ENCODE peak calls at places on chromosomes 1 and 21, in six cellular contexts. One of them, this sample, is unnamed.

GRCh38 chr1:209335090-209335692 is 248.3 kb upstream of the CAMK1G start:
- DNase-seq in tibial nerve: no peak
- DNase-seq in HFF-Myc: no peak
- DNase-seq in GM20000: peak
- DNase-seq in AG10803: peak
- DNase-seq in sigmoid colon: no peak
- DNase-seq in this sample: no peak

GRCh38 chr1:117584181-117584580 is 21.7 kb upstream of the TENT5C start:
- DNase-seq in tibial nerve: no peak
- DNase-seq in HFF-Myc: no peak
- DNase-seq in GM20000: no peak
- DNase-seq in AG10803: no peak
- DNase-seq in sigmoid colon: no peak
- DNase-seq in this sample: no peak

GRCh38 chr21:46117586-46118304 is 19.8 kb downstream of the COL6A2 start:
- DNase-seq in tibial nerve: peak
- DNase-seq in HFF-Myc: no peak
- DNase-seq in GM20000: no peak
- DNase-seq in AG10803: no peak
- DNase-seq in sigmoid colon: peak
- DNase-seq in this sample: peak

GRCh38 chr1:44044071-44044801 is 13.0 kb upstream of the SLC6A9 start:
- DNase-seq in tibial nerve: no peak
- DNase-seq in HFF-Myc: no peak
- DNase-seq in GM20000: no peak
- DNase-seq in AG10803: no peak
- DNase-seq in sigmoid colon: no peak
- DNase-seq in this sample: no peak

GRCh38 chr1:23483327-23484252 is at the start of gene ASAP3:
- DNase-seq in tibial nerve: peak
- DNase-seq in HFF-Myc: no peak
- DNase-seq in GM20000: no peak
- DNase-seq in AG10803: peak
- DNase-seq in sigmoid colon: peak
- DNase-seq in this sample: no peak

GRCh38 chr1:205849619-205850355 is at the start of gene PM20D1:
- DNase-seq in tibial nerve: peak
- DNase-seq in HFF-Myc: peak
- DNase-seq in GM20000: peak
- DNase-seq in AG10803: peak
- DNase-seq in sigmoid colon: peak
- DNase-seq in this sample: peak

GRCh38 chr1:82838066-82838465 is 1037.3 kb downstream of the ADGRL2 start:
- DNase-seq in tibial nerve: no peak
- DNase-seq in HFF-Myc: peak
- DNase-seq in GM20000: no peak
- DNase-seq in AG10803: peak
- DNase-seq in sigmoid colon: no peak
- DNase-seq in this sample: no peak

GRCh38 chr21:21385404-21385803 is 387.2 kb downstream of the NCAM2 start:
- DNase-seq in tibial nerve: no peak
- DNase-seq in HFF-Myc: no peak
- DNase-seq in GM20000: no peak
- DNase-seq in AG10803: no peak
- DNase-seq in sigmoid colon: no peak
- DNase-seq in this sample: no peak

GRCh38 chr1:31549807-31550620 is 26.3 kb upstream of the TINAGL1 start:
- DNase-seq in tibial nerve: no peak
- DNase-seq in HFF-Myc: no peak
- DNase-seq in GM20000: peak
- DNase-seq in AG10803: peak
- DNase-seq in sigmoid colon: no peak
- DNase-seq in this sample: no peak

GRCh38 chr21:45580181-45580575 is 37.9 kb upstream of the SLC19A1 start:
- DNase-seq in tibial nerve: no peak
- DNase-seq in HFF-Myc: no peak
- DNase-seq in GM20000: no peak
- DNase-seq in AG10803: no peak
- DNase-seq in sigmoid colon: no peak
- DNase-seq in this sample: no peak

GRCh38 chr1:154186852-154187501 is 4.9 kb downstream of the TPM3 start:
- DNase-seq in tibial nerve: no peak
- DNase-seq in HFF-Myc: no peak
- DNase-seq in GM20000: no peak
- DNase-seq in AG10803: no peak
- DNase-seq in sigmoid colon: no peak
- DNase-seq in this sample: no peak

GRCh38 chr1:201406831-201407406 is 7.8 kb upstream of the LAD1 start:
- DNase-seq in tibial nerve: no peak
- DNase-seq in HFF-Myc: no peak
- DNase-seq in GM20000: no peak
- DNase-seq in AG10803: no peak
- DNase-seq in sigmoid colon: no peak
- DNase-seq in this sample: no peak

GRCh38 chr1:182596934-182597333 is 7.3 kb downstream of the RGS16 start:
- DNase-seq in tibial nerve: no peak
- DNase-seq in HFF-Myc: no peak
- DNase-seq in GM20000: no peak
- DNase-seq in AG10803: no peak
- DNase-seq in sigmoid colon: no peak
- DNase-seq in this sample: no peak

GRCh38 chr21:46368533-46369285 is 44.8 kb downstream of the PCNT start:
- DNase-seq in tibial nerve: no peak
- DNase-seq in HFF-Myc: no peak
- DNase-seq in GM20000: peak
- DNase-seq in AG10803: no peak
- DNase-seq in sigmoid colon: no peak
- DNase-seq in this sample: no peak

GRCh38 chr1:187714501-187714900 is 885.8 kb downstream of the PLA2G4A start:
- DNase-seq in tibial nerve: no peak
- DNase-seq in HFF-Myc: no peak
- DNase-seq in GM20000: no peak
- DNase-seq in AG10803: no peak
- DNase-seq in sigmoid colon: no peak
- DNase-seq in this sample: no peak

GRCh38 chr21:36188081-36188681 is 31.6 kb downstream of the DOP1B start:
- DNase-seq in tibial nerve: no peak
- DNase-seq in HFF-Myc: no peak
- DNase-seq in GM20000: no peak
- DNase-seq in AG10803: no peak
- DNase-seq in sigmoid colon: no peak
- DNase-seq in this sample: no peak

GRCh38 chr1:31587720-31588423 is 11.6 kb downstream of the TINAGL1 start:
- DNase-seq in tibial nerve: no peak
- DNase-seq in HFF-Myc: no peak
- DNase-seq in GM20000: peak
- DNase-seq in AG10803: no peak
- DNase-seq in sigmoid colon: peak
- DNase-seq in this sample: peak

GRCh38 chr1:2314297-2314802 is 77.0 kb downstream of the MORN1 start:
- DNase-seq in tibial nerve: peak
- DNase-seq in HFF-Myc: no peak
- DNase-seq in GM20000: no peak
- DNase-seq in AG10803: peak
- DNase-seq in sigmoid colon: peak
- DNase-seq in this sample: no peak

GRCh38 chr1:245516178-245516829 is 361.5 kb downstream of the KIF26B start:
- DNase-seq in tibial nerve: no peak
- DNase-seq in HFF-Myc: no peak
- DNase-seq in GM20000: no peak
- DNase-seq in AG10803: peak
- DNase-seq in sigmoid colon: no peak
- DNase-seq in this sample: no peak

DNA sequence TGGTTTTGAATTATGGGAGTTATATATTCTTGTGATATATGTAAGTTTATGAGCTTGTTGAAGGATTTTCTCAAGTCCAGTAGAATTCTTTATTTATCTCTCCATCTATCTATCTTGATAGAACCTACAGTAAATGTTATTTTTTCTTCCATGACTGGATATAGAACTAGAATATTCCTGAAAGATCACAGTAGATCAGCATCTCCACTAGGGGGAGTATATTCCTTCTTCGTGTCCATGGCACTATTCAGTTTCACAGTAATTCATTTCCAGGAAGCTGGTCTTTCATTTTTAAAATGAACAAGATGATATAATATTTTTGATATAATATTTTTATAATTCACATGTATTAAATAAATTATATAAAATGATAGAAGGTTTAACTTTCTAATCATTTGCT is 18.8 kb downstream of the TMPRSS15 start:
- DNase-seq in tibial nerve: no peak
- DNase-seq in HFF-Myc: no peak
- DNase-seq in GM20000: no peak
- DNase-seq in AG10803: no peak
- DNase-seq in sigmoid colon: no peak
- DNase-seq in this sample: no peak
- TF ChIP-seq CTCF in tibial nerve: peak
- TF ChIP-seq CTCF in HFF-Myc: peak
- TF ChIP-seq CTCF in GM20000: peak
- TF ChIP-seq CTCF in AG10803: no peak
- TF ChIP-seq CTCF in sigmoid colon: no peak
- TF ChIP-seq CTCF in this sample: no peak

GRCh38 chr1:6444377-6444776 is 19.8 kb downstream of the ESPN start:
- DNase-seq in tibial nerve: no peak
- DNase-seq in HFF-Myc: no peak
- DNase-seq in GM20000: no peak
- DNase-seq in AG10803: no peak
- DNase-seq in sigmoid colon: no peak
- DNase-seq in this sample: no peak

GRCh38 chr1:6447016-6447817 is 18.8 kb downstream of the TNFRSF25 start:
- DNase-seq in tibial nerve: no peak
- DNase-seq in HFF-Myc: no peak
- DNase-seq in GM20000: no peak
- DNase-seq in AG10803: no peak
- DNase-seq in sigmoid colon: no peak
- DNase-seq in this sample: no peak

GRCh38 chr1:6446665-6447015 is 19.3 kb downstream of the TNFRSF25 start:
- DNase-seq in tibial nerve: no peak
- DNase-seq in HFF-Myc: no peak
- DNase-seq in GM20000: no peak
- DNase-seq in AG10803: no peak
- DNase-seq in sigmoid colon: no peak
- DNase-seq in this sample: no peak

GRCh38 chr1:6443339-6444115 is 19.0 kb downstream of the ESPN start:
- DNase-seq in tibial nerve: no peak
- DNase-seq in HFF-Myc: no peak
- DNase-seq in GM20000: no peak
- DNase-seq in AG10803: no peak
- DNase-seq in sigmoid colon: no peak
- DNase-seq in this sample: no peak

DNA sequence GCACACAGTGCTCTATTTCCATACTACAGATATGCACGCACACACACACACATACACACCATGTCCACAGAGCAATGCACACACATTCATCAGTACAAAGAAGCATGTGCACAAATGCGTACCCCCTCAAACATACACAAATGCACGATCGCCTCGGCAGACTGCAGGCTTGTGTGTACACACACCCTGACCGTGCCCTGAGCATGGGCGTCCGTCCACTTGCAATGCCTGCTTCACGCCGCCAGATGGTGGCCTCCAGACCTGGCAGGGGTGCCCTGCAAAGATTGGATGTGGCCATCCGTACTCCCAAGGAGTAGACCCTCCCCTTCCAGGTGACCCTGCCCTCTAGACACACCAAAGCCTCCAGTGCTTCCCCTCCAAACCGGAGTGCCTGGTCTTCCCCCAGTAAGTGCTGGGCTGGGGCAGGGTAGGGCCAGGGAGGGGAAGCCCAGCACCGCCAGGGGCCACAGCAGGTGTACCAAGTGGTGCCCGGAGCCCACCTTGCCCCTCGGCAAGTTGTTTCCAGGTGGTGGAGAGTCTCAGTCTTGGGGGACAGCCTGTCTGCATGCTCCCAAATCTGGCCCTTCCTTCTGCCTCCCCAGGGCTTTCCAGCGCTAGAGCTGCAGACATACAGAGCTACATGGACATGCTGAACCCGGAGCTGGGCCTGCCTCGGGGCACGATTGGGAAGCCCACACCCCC is 20.6 kb downstream of the ESPN start:
- DNase-seq in tibial nerve: no peak
- DNase-seq in HFF-Myc: no peak
- DNase-seq in GM20000: no peak
- DNase-seq in AG10803: peak
- DNase-seq in sigmoid colon: no peak
- DNase-seq in this sample: no peak
- TF ChIP-seq CTCF in tibial nerve: peak
- TF ChIP-seq CTCF in HFF-Myc: peak
- TF ChIP-seq CTCF in GM20000: peak
- TF ChIP-seq CTCF in AG10803: peak
- TF ChIP-seq CTCF in sigmoid colon: peak
- TF ChIP-seq CTCF in this sample: no peak

GRCh38 chr1:151135433-151136385 is 10.7 kb downstream of the SEMA6C start:
- DNase-seq in tibial nerve: no peak
- DNase-seq in HFF-Myc: no peak
- DNase-seq in GM20000: no peak
- DNase-seq in AG10803: no peak
- DNase-seq in sigmoid colon: no peak
- DNase-seq in this sample: no peak
- TF ChIP-seq CTCF in tibial nerve: no peak
- TF ChIP-seq CTCF in HFF-Myc: peak
- TF ChIP-seq CTCF in GM20000: no peak
- TF ChIP-seq CTCF in AG10803: no peak
- TF ChIP-seq CTCF in sigmoid colon: no peak
- TF ChIP-seq CTCF in this sample: no peak

GRCh38 chr1:204128964-204129896 is 22.6 kb downstream of the ETNK2 start:
- DNase-seq in tibial nerve: no peak
- DNase-seq in HFF-Myc: peak
- DNase-seq in GM20000: peak
- DNase-seq in AG10803: peak
- DNase-seq in sigmoid colon: peak
- DNase-seq in this sample: peak

GRCh38 chr1:204128464-204128963 is 23.3 kb downstream of the ETNK2 start:
- DNase-seq in tibial nerve: no peak
- DNase-seq in HFF-Myc: no peak
- DNase-seq in GM20000: peak
- DNase-seq in AG10803: no peak
- DNase-seq in sigmoid colon: no peak
- DNase-seq in this sample: no peak

GRCh38 chr1:204130989-204131892 is 20.6 kb downstream of the ETNK2 start:
- DNase-seq in tibial nerve: no peak
- DNase-seq in HFF-Myc: peak
- DNase-seq in GM20000: no peak
- DNase-seq in AG10803: peak
- DNase-seq in sigmoid colon: no peak
- DNase-seq in this sample: no peak

GRCh38 chr1:204131978-204132377 is 19.9 kb downstream of the ETNK2 start:
- DNase-seq in tibial nerve: no peak
- DNase-seq in HFF-Myc: no peak
- DNase-seq in GM20000: no peak
- DNase-seq in AG10803: no peak
- DNase-seq in sigmoid colon: no peak
- DNase-seq in this sample: no peak

DNA sequence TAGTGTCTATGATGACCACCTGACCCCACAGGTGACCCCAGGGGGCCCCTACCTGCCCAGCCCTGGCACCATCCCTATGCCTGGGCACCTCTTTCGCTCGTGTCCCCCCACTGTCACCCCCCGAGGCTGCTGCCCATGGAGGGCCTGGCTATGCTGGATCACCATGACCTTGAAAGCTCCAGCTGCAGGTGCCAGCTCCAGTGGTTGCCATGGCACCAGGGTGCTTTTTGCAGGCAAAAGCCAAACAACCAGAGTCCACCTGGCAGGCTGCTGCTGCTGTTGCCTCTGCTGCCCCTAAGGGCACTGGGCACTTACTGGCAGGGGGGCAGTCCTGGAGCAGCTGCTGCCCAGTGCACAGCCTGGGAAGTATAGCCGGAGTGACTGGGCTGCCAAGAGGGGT is 21.7 kb downstream of the ETNK2 start:
- DNase-seq in tibial nerve: no peak
- DNase-seq in HFF-Myc: no peak
- DNase-seq in GM20000: no peak
- DNase-seq in AG10803: no peak
- DNase-seq in sigmoid colon: no peak
- DNase-seq in this sample: no peak
- TF ChIP-seq CTCF in tibial nerve: no peak
- TF ChIP-seq CTCF in HFF-Myc: no peak
- TF ChIP-seq CTCF in GM20000: no peak
- TF ChIP-seq CTCF in AG10803: no peak
- TF ChIP-seq CTCF in sigmoid colon: no peak
- TF ChIP-seq CTCF in this sample: no peak